ENCODE peak calls at places on chromosomes 13 and 19, in eight cellular contexts. One of them, this sample, is unnamed.

GRCh38 chr19:11205939-11206570 is 8.7 kb upstream of the KANK2 start:
- DNase-seq in suprapubic skin: no peak
- DNase-seq in H1: no peak
- DNase-seq in A549: no peak
- DNase-seq in tibial nerve: no peak
- DNase-seq in GM12878: peak; percentile 47
- DNase-seq in stomach: no peak
- DNase-seq in transverse colon: no peak
- DNase-seq in this sample: no peak

GRCh38 chr19:23776507-23777205 is 18.0 kb upstream of the ZNF681 start:
- DNase-seq in A549: no peak
- DNase-seq in stomach: no peak
- DNase-seq in transverse colon: no peak
- DNase-seq in tibial nerve: no peak
- DNase-seq in suprapubic skin: peak; percentile 31
- DNase-seq in H1: no peak
- DNase-seq in GM12878: no peak
- DNase-seq in this sample: no peak

GRCh38 chr19:36488816-36489138 is 584 bp downstream of the ZNF566 start:
- DNase-seq in transverse colon: no peak
- DNase-seq in tibial nerve: no peak
- DNase-seq in suprapubic skin: no peak
- DNase-seq in stomach: no peak
- DNase-seq in H1: no peak
- DNase-seq in GM12878: no peak
- DNase-seq in A549: peak; percentile 64
- DNase-seq in this sample: no peak

GRCh38 chr19:2273356-2274184 is 8.4 kb downstream of the PEAK3 start:
- DNase-seq in A549: peak; percentile 78
- DNase-seq in transverse colon: peak; percentile 85
- DNase-seq in H1: peak; percentile 73
- DNase-seq in GM12878: peak; percentile 65
- DNase-seq in suprapubic skin: no peak
- DNase-seq in stomach: peak; percentile 83
- DNase-seq in tibial nerve: peak; percentile 67
- DNase-seq in this sample: peak; percentile 87

GRCh38 chr19:2055871-2056809 is 5.1 kb upstream of the MKNK2 start:
- DNase-seq in tibial nerve: peak; percentile 66
- DNase-seq in GM12878: no peak
- DNase-seq in H1: no peak
- DNase-seq in stomach: no peak
- DNase-seq in A549: no peak
- DNase-seq in suprapubic skin: no peak
- DNase-seq in transverse colon: peak; percentile 74
- DNase-seq in this sample: peak; percentile 79

GRCh38 chr13:98445340-98446233 is 131.3 kb downstream of the STK24 start:
- DNase-seq in GM12878: peak; percentile 17
- DNase-seq in tibial nerve: peak; percentile 78
- DNase-seq in suprapubic skin: no peak
- DNase-seq in H1: peak; percentile 64
- DNase-seq in A549: peak; percentile 55
- DNase-seq in stomach: peak; percentile 79
- DNase-seq in transverse colon: peak; percentile 80
- DNase-seq in this sample: peak; percentile 77

GRCh38 chr19:28578786-28579505 is 634.0 kb downstream of the UQCRFS1 start:
- DNase-seq in A549: no peak
- DNase-seq in transverse colon: no peak
- DNase-seq in suprapubic skin: peak; percentile 34
- DNase-seq in stomach: no peak
- DNase-seq in tibial nerve: no peak
- DNase-seq in GM12878: no peak
- DNase-seq in H1: no peak
- DNase-seq in this sample: no peak

GRCh38 chr13:93226623-93227279 is at the start of gene GPC6:
- DNase-seq in H1: no peak
- DNase-seq in GM12878: no peak
- DNase-seq in suprapubic skin: no peak
- DNase-seq in tibial nerve: peak; percentile 57
- DNase-seq in A549: no peak
- DNase-seq in stomach: no peak
- DNase-seq in transverse colon: peak; percentile 18
- DNase-seq in this sample: peak; percentile 70

GRCh38 chr13:23705578-23705977 is 135.4 kb downstream of the TNFRSF19 start:
- DNase-seq in transverse colon: no peak
- DNase-seq in stomach: no peak
- DNase-seq in suprapubic skin: no peak
- DNase-seq in H1: no peak
- DNase-seq in tibial nerve: no peak
- DNase-seq in A549: no peak
- DNase-seq in GM12878: no peak
- DNase-seq in this sample: no peak

GRCh38 chr19:35462476-35462953 is 14.5 kb downstream of the FFAR2 start:
- DNase-seq in A549: no peak
- DNase-seq in stomach: no peak
- DNase-seq in H1: no peak
- DNase-seq in tibial nerve: no peak
- DNase-seq in suprapubic skin: no peak
- DNase-seq in GM12878: peak; percentile 96
- DNase-seq in transverse colon: peak; percentile 18
- DNase-seq in this sample: no peak

GRCh38 chr19:57161985-57162544 is 5.2 kb downstream of the DUXA start:
- DNase-seq in transverse colon: no peak
- DNase-seq in H1: no peak
- DNase-seq in tibial nerve: peak; percentile 12
- DNase-seq in suprapubic skin: no peak
- DNase-seq in A549: no peak
- DNase-seq in stomach: no peak
- DNase-seq in GM12878: no peak
- DNase-seq in this sample: no peak

GRCh38 chr19:41175825-41176734 is 16.9 kb upstream of the CYP2S1 start:
- DNase-seq in A549: peak; percentile 100
- DNase-seq in suprapubic skin: no peak
- DNase-seq in GM12878: no peak
- DNase-seq in transverse colon: peak; percentile 57
- DNase-seq in tibial nerve: peak; percentile 53
- DNase-seq in stomach: peak; percentile 62
- DNase-seq in H1: peak; percentile 75
- DNase-seq in this sample: peak; percentile 38

GRCh38 chr13:47310376-47310775 is 413.5 kb upstream of the HTR2A start:
- DNase-seq in GM12878: no peak
- DNase-seq in A549: no peak
- DNase-seq in stomach: no peak
- DNase-seq in tibial nerve: no peak
- DNase-seq in transverse colon: no peak
- DNase-seq in suprapubic skin: no peak
- DNase-seq in H1: no peak
- DNase-seq in this sample: no peak

GRCh38 chr19:35146746-35147466 is 3.9 kb downstream of the FXYD7 start:
- DNase-seq in H1: no peak
- DNase-seq in suprapubic skin: no peak
- DNase-seq in stomach: no peak
- DNase-seq in tibial nerve: no peak
- DNase-seq in GM12878: no peak
- DNase-seq in transverse colon: no peak
- DNase-seq in A549: no peak
- DNase-seq in this sample: no peak

GRCh38 chr13:39596685-39597084 is 6.3 kb downstream of the LHFPL6 start:
- DNase-seq in stomach: no peak
- DNase-seq in transverse colon: no peak
- DNase-seq in A549: no peak
- DNase-seq in tibial nerve: no peak
- DNase-seq in GM12878: no peak
- DNase-seq in suprapubic skin: no peak
- DNase-seq in H1: no peak
- DNase-seq in this sample: no peak
- H3K4me1 ChIP-seq in stomach: no peaks in the 10 kb centered on the region
- H3K4me1 ChIP-seq in transverse colon: peaks cover 10% of the 10 kb centered on the region
- H3K4me1 ChIP-seq in A549: no peaks in the 10 kb centered on the region
- H3K4me1 ChIP-seq in tibial nerve: peaks cover 4% of the 10 kb centered on the region
- H3K4me1 ChIP-seq in GM12878: no peaks in the 10 kb centered on the region
- H3K4me1 ChIP-seq in suprapubic skin: peaks cover 11% of the 10 kb centered on the region
- H3K4me1 ChIP-seq in H1: no peaks in the 10 kb centered on the region
- H3K4me1 ChIP-seq in this sample: peaks cover 11% of the 10 kb centered on the region

GRCh38 chr13:101474419-101474957 is 22.0 kb downstream of the ITGBL1 start:
- DNase-seq in H1: no peak
- DNase-seq in transverse colon: no peak
- DNase-seq in A549: no peak
- DNase-seq in tibial nerve: peak; percentile 42
- DNase-seq in stomach: no peak
- DNase-seq in GM12878: no peak
- DNase-seq in suprapubic skin: no peak
- DNase-seq in this sample: no peak

GRCh38 chr13:101475536-101475935 is 23.1 kb downstream of the ITGBL1 start:
- DNase-seq in tibial nerve: no peak
- DNase-seq in A549: no peak
- DNase-seq in suprapubic skin: no peak
- DNase-seq in GM12878: no peak
- DNase-seq in H1: no peak
- DNase-seq in stomach: no peak
- DNase-seq in transverse colon: no peak
- DNase-seq in this sample: no peak

DNA sequence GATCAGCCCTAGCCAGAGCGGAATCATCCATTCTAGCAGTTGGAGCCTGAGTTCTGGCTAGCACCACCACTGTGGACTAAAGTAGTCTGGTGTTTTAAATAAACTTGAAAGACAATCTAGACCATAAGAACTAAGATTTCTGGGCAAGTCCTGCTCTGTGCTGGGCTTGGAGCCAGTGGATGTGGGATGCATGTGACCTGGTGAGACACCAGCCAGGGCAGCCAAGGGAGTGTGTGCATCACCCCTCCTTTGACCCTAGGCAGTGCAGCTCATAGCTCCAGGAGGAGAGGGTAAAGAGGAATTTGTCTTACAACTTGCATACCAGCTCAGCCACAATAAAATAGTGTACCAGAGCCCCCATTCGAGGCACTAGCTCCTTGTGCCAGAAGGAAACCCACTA is 21.0 kb downstream of the ITGBL1 start:
- DNase-seq in tibial nerve: no peak
- DNase-seq in transverse colon: no peak
- DNase-seq in H1: no peak
- DNase-seq in stomach: no peak
- DNase-seq in GM12878: no peak
- DNase-seq in suprapubic skin: no peak
- DNase-seq in A549: no peak
- DNase-seq in this sample: no peak
- TF ChIP-seq EP300 in tibial nerve: no peak
- TF ChIP-seq EP300 in transverse colon: no peak
- TF ChIP-seq EP300 in H1: no peak
- TF ChIP-seq EP300 in stomach: no peak
- TF ChIP-seq EP300 in GM12878: no peak
- TF ChIP-seq EP300 in suprapubic skin: no peak
- TF ChIP-seq EP300 in A549: no peak
- TF ChIP-seq EP300 in this sample: no peak

GRCh38 chr13:48647625-48648024 is 6.1 kb upstream of the CYSLTR2 start:
- DNase-seq in tibial nerve: no peak
- DNase-seq in suprapubic skin: no peak
- DNase-seq in transverse colon: peak; percentile 27
- DNase-seq in A549: no peak
- DNase-seq in H1: no peak
- DNase-seq in stomach: no peak
- DNase-seq in GM12878: no peak
- DNase-seq in this sample: no peak
- TF ChIP-seq CTCF in tibial nerve: no peak
- TF ChIP-seq CTCF in suprapubic skin: no peak
- TF ChIP-seq CTCF in transverse colon: no peak
- TF ChIP-seq CTCF in A549: no peak
- TF ChIP-seq CTCF in H1: peak; percentile 6
- TF ChIP-seq CTCF in stomach: no peak
- TF ChIP-seq CTCF in GM12878: peak; percentile 16
- TF ChIP-seq CTCF in this sample: no peak

GRCh38 chr13:110618780-110619179 is 3.4 kb downstream of the NAXD start:
- DNase-seq in tibial nerve: no peak
- DNase-seq in suprapubic skin: no peak
- DNase-seq in H1: no peak
- DNase-seq in GM12878: no peak
- DNase-seq in transverse colon: no peak
- DNase-seq in stomach: no peak
- DNase-seq in A549: no peak
- DNase-seq in this sample: no peak
- H3K4me1 ChIP-seq in tibial nerve: peaks cover 24% of the 10 kb centered on the region
- H3K4me1 ChIP-seq in suprapubic skin: peaks cover 28% of the 10 kb centered on the region
- H3K4me1 ChIP-seq in H1: peaks cover 10% of the 10 kb centered on the region
- H3K4me1 ChIP-seq in GM12878: peaks cover 10% of the 10 kb centered on the region
- H3K4me1 ChIP-seq in transverse colon: peaks cover 45% of the 10 kb centered on the region
- H3K4me1 ChIP-seq in stomach: peaks cover 44% of the 10 kb centered on the region
- H3K4me1 ChIP-seq in A549: peaks cover 15% of the 10 kb centered on the region
- H3K4me1 ChIP-seq in this sample: peaks cover 23% of the 10 kb centered on the region

GRCh38 chr13:44879452-44880058 is 109.7 kb downstream of the NUFIP1 start:
- DNase-seq in A549: no peak
- DNase-seq in suprapubic skin: no peak
- DNase-seq in stomach: no peak
- DNase-seq in tibial nerve: no peak
- DNase-seq in transverse colon: peak; percentile 31
- DNase-seq in H1: no peak
- DNase-seq in GM12878: peak; percentile 8
- DNase-seq in this sample: no peak

DNA sequence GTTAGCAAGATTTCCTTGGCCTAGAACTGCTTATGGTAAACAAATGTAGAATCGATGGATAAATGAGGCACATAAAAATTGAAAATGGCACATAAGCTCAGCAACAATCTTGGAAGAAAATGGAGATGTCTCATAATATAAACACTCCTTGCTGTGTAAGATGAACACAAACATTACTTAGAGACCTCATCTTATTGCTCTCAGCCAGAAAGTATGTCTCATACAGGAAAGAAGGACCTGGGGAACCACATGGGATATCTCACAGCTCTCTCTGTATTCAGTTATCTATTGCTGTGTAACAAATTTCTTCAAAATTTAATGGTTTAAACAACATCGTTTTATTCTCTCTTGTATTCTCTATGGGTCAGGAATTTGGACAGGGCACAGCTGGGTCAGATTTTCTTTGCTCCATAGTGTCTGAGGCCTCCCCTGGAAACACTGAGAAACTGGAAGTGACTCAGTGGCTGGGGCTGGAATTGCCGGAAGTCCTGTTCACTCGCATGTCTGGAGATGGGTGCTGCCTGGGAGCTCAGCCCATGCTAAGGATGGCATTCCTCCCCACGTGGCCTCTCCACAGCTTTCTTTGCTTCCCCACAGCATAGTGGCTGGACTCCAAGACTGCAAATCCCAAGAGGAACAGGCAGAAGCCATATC is 105.1 kb downstream of the NUFIP1 start:
- DNase-seq in GM12878: no peak
- DNase-seq in A549: no peak
- DNase-seq in tibial nerve: no peak
- DNase-seq in suprapubic skin: no peak
- DNase-seq in stomach: no peak
- DNase-seq in H1: no peak
- DNase-seq in transverse colon: no peak
- DNase-seq in this sample: no peak
- TF ChIP-seq EP300 in GM12878: no peak
- TF ChIP-seq EP300 in A549: no peak
- TF ChIP-seq EP300 in tibial nerve: no peak
- TF ChIP-seq EP300 in suprapubic skin: no peak
- TF ChIP-seq EP300 in stomach: no peak
- TF ChIP-seq EP300 in H1: no peak
- TF ChIP-seq EP300 in transverse colon: no peak
- TF ChIP-seq EP300 in this sample: no peak

DNA sequence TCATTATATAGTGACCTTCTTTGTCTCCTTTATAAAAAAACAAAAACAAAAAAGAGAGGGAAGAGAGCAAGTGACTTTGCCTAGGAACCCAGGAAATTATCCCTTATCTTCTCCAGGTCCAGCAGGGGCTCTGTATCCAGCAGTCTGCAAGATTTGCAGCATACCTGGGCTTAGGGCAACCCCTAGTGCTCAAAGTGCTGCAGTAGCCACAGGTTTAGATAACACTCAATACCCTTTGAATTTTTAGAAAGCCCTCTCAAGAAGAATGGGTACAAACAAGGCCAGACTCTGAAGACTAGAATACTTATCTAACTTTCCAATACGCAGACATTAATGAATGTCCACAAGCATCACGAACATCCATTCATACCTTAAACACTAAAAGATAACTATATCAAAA is 43.2 kb downstream of the CCNA1 start:
- DNase-seq in transverse colon: no peak
- DNase-seq in GM12878: no peak
- DNase-seq in H1: peak; percentile 13
- DNase-seq in tibial nerve: no peak
- DNase-seq in A549: no peak
- DNase-seq in suprapubic skin: no peak
- DNase-seq in stomach: no peak
- DNase-seq in this sample: no peak
- TF ChIP-seq CTCF in transverse colon: no peak
- TF ChIP-seq CTCF in GM12878: no peak
- TF ChIP-seq CTCF in H1: peak; percentile 86
- TF ChIP-seq CTCF in tibial nerve: no peak
- TF ChIP-seq CTCF in A549: no peak
- TF ChIP-seq CTCF in suprapubic skin: no peak
- TF ChIP-seq CTCF in stomach: no peak
- TF ChIP-seq CTCF in this sample: no peak